ENCODE peak calls at places on chromosomes 2 and 18, in four cellular contexts. One of them, this sample, is unnamed.

GRCh38 chr18:11310476-11311086 is 161.2 kb upstream of the PIEZO2 start:
- DNase-seq in HTR-8/SVneo: no peak
- DNase-seq in frontal cortex: no peak
- DNase-seq in A172: peak; percentile 77
- DNase-seq in this sample: peak; percentile 25

GRCh38 chr2:12008425-12009061 is 262.1 kb downstream of the LPIN1 start:
- DNase-seq in HTR-8/SVneo: no peak
- DNase-seq in frontal cortex: no peak
- DNase-seq in A172: peak; percentile 77
- DNase-seq in this sample: no peak

GRCh38 chr18:355678-356077 is 87.8 kb upstream of the THOC1 start:
- DNase-seq in frontal cortex: no peak
- DNase-seq in A172: no peak
- DNase-seq in HTR-8/SVneo: no peak
- DNase-seq in this sample: no peak

GRCh38 chr2:11566383-11566782 is 32.5 kb downstream of the GREB1 start:
- DNase-seq in A172: no peak
- DNase-seq in frontal cortex: no peak
- DNase-seq in HTR-8/SVneo: no peak
- DNase-seq in this sample: no peak

GRCh38 chr2:236271851-236272250 is 7.6 kb upstream of the ASB18 start:
- DNase-seq in HTR-8/SVneo: no peak
- DNase-seq in A172: no peak
- DNase-seq in frontal cortex: no peak
- DNase-seq in this sample: no peak

GRCh38 chr2:109218087-109218791 is 89.2 kb downstream of the SH3RF3 start:
- DNase-seq in HTR-8/SVneo: no peak
- DNase-seq in A172: peak; percentile 59
- DNase-seq in frontal cortex: no peak
- DNase-seq in this sample: no peak

GRCh38 chr2:213246665-213247281 is 37.5 kb upstream of the SPAG16 start:
- DNase-seq in HTR-8/SVneo: peak; percentile 5
- DNase-seq in frontal cortex: no peak
- DNase-seq in A172: peak; percentile 51
- DNase-seq in this sample: peak; percentile 20

GRCh38 chr2:10568721-10569432 is 120.8 kb upstream of the ODC1 start:
- DNase-seq in frontal cortex: no peak
- DNase-seq in A172: no peak
- DNase-seq in HTR-8/SVneo: no peak
- DNase-seq in this sample: no peak

GRCh38 chr2:17541514-17541950 is 1.0 kb downstream of the VSNL1 start:
- DNase-seq in frontal cortex: no peak
- DNase-seq in HTR-8/SVneo: no peak
- DNase-seq in A172: no peak
- DNase-seq in this sample: no peak

GRCh38 chr2:39902103-39902502 is 123.0 kb upstream of the THUMPD2 start:
- DNase-seq in frontal cortex: no peak
- DNase-seq in HTR-8/SVneo: no peak
- DNase-seq in A172: peak; percentile 18
- DNase-seq in this sample: no peak

GRCh38 chr2:12340164-12340563 is 376.6 kb upstream of the TRIB2 start:
- DNase-seq in A172: peak; percentile 38
- DNase-seq in frontal cortex: no peak
- DNase-seq in HTR-8/SVneo: peak; percentile 2
- DNase-seq in this sample: no peak

GRCh38 chr18:29154196-29154757 is 977.3 kb upstream of the CDH2 start:
- DNase-seq in frontal cortex: no peak
- DNase-seq in HTR-8/SVneo: no peak
- DNase-seq in A172: peak; percentile 46
- DNase-seq in this sample: no peak

GRCh38 chr2:100984892-100985307 is 17.2 kb upstream of the RPL31 start:
- DNase-seq in A172: peak; percentile 66
- DNase-seq in HTR-8/SVneo: peak; percentile 65
- DNase-seq in frontal cortex: peak; percentile 61
- DNase-seq in this sample: peak; percentile 67

GRCh38 chr18:7598167-7599062 is 31.3 kb downstream of the PTPRM start:
- DNase-seq in frontal cortex: no peak
- DNase-seq in HTR-8/SVneo: no peak
- DNase-seq in A172: no peak
- DNase-seq in this sample: no peak

GRCh38 chr2:40043191-40043590 is 264.1 kb upstream of the THUMPD2 start:
- DNase-seq in frontal cortex: no peak
- DNase-seq in HTR-8/SVneo: no peak
- DNase-seq in A172: no peak
- DNase-seq in this sample: no peak

GRCh38 chr2:30412392-30413321 is 34.4 kb upstream of the LCLAT1 start:
- DNase-seq in HTR-8/SVneo: no peak
- DNase-seq in frontal cortex: no peak
- DNase-seq in A172: no peak
- DNase-seq in this sample: no peak

GRCh38 chr2:221235941-221236340 is 336.2 kb downstream of the EPHA4 start:
- DNase-seq in A172: no peak
- DNase-seq in frontal cortex: no peak
- DNase-seq in HTR-8/SVneo: no peak
- DNase-seq in this sample: no peak

GRCh38 chr2:107584577-107584976 is 242.1 kb upstream of the RGPD4 start:
- DNase-seq in frontal cortex: no peak
- DNase-seq in HTR-8/SVneo: no peak
- DNase-seq in A172: peak; percentile 42
- DNase-seq in this sample: no peak

GRCh38 chr2:233477548-233478433 is 88.8 kb downstream of the USP40 start:
- DNase-seq in A172: no peak
- DNase-seq in HTR-8/SVneo: no peak
- DNase-seq in frontal cortex: no peak
- DNase-seq in this sample: no peak

GRCh38 chr2:107635883-107636282 is 190.8 kb upstream of the RGPD4 start:
- DNase-seq in frontal cortex: no peak
- DNase-seq in HTR-8/SVneo: no peak
- DNase-seq in A172: peak; percentile 81
- DNase-seq in this sample: no peak

GRCh38 chr2:26691140-26691539 is 1.4 kb upstream of the KCNK3 start:
- DNase-seq in HTR-8/SVneo: no peak
- DNase-seq in frontal cortex: no peak
- DNase-seq in A172: no peak
- DNase-seq in this sample: no peak